ENCODE peak calls at places on chromosomes 16 and 17, in ten cellular contexts. D, W, F, P, H, C, E, I, T and U are unnamed samples.

GRCh38 chr17:46727572-46728348 is 90.7 kb downstream of the WNT3 start:
- DNase-seq in F (peak; percentile 66), P (no peak), T (no peak), I (no peak), E (no peak), C (peak; percentile 91), H (no peak), D (no peak), W (no peak), U (no peak)

GRCh38 chr16:82011199-82011641 is at the start of gene SDR42E1:
- DNase-seq in I (no peak), H (peak; percentile 21), C (peak; percentile 64), E (peak; percentile 76), P (no peak), T (no peak), W (peak; percentile 89), D (no peak), F (peak; percentile 20), U (no peak)

GRCh38 chr16:67897231-67897630 is 4.2 kb downstream of the PSKH1 start:
- DNase-seq in C (no peak), T (no peak), E (no peak), I (no peak), F (no peak), P (no peak), H (no peak), D (no peak), W (no peak), U (peak; percentile 56)

GRCh38 chr16:66525396-66526180 is 24.3 kb downstream of the TK2 start:
- DNase-seq in T (no peak), D (no peak), W (no peak), F (peak; percentile 72), C (no peak), H (no peak), E (no peak), I (no peak), P (no peak), U (no peak)

GRCh38 chr17:4573682-4574081 is 10.6 kb upstream of the SMTNL2 start:
- DNase-seq in D (no peak), H (no peak), W (no peak), E (peak; percentile 92), T (no peak), P (no peak), I (no peak), C (no peak), F (peak; percentile 68), U (peak; percentile 70)

GRCh38 chr16:51328708-51329107 is 177.6 kb upstream of the SALL1 start:
- DNase-seq in T (no peak), C (no peak), F (no peak), D (no peak), W (no peak), P (no peak), H (no peak), I (no peak), E (no peak), U (no peak)

GRCh38 chr16:46632778-46633733 is 11.9 kb upstream of the SHCBP1 start:
- DNase-seq in T (no peak), F (no peak), D (no peak), H (no peak), P (no peak), I (no peak), C (no peak), W (no peak), E (no peak), U (no peak)

GRCh38 chr17:75979705-75980187 is 706 bp downstream of the TEN1 start:
- DNase-seq in I (no peak), D (no peak), W (no peak), E (no peak), T (no peak), H (no peak), P (no peak), C (peak; percentile 66), F (no peak), U (no peak)

GRCh38 chr17:2233441-2233947 is 70.1 kb downstream of the SMG6 start:
- DNase-seq in C (no peak), I (no peak), T (no peak), P (no peak), E (no peak), H (no peak), W (no peak), D (no peak), F (peak; percentile 79), U (no peak)

GRCh38 chr17:82924812-82925211 is 85.0 kb upstream of the ZNF750 start:
- DNase-seq in E (no peak), T (no peak), D (no peak), I (no peak), H (no peak), F (no peak), P (no peak), C (peak; percentile 7), W (no peak), U (no peak)

GRCh38 chr17:80112471-80113032 is 11.2 kb downstream of the GAA start:
- DNase-seq in E (no peak), I (no peak), P (no peak), W (no peak), H (no peak), D (no peak), F (no peak), T (no peak), C (no peak), U (no peak)

GRCh38 chr17:28406478-28406824 is 439 bp upstream of the SLC46A1 start:
- DNase-seq in C (peak; percentile 40), W (no peak), F (no peak), T (no peak), P (no peak), D (no peak), E (no peak), H (no peak), I (no peak), U (no peak)

GRCh38 chr16:2852731-2853507 is 5.1 kb downstream of the PRSS22 start:
- DNase-seq in F (no peak), T (no peak), I (no peak), C (no peak), E (no peak), W (no peak), D (no peak), P (no peak), H (no peak), U (no peak)

GRCh38 chr17:78979780-78980623 is at the start of gene LGALS3BP:
- DNase-seq in D (no peak), C (peak; percentile 56), P (no peak), E (peak; percentile 50), I (no peak), W (peak; percentile 77), H (no peak), F (peak; percentile 91), T (no peak), U (peak; percentile 88)

GRCh38 chr16:82955836-82956348 is 329.1 kb downstream of the CDH13 start:
- DNase-seq in T (no peak), H (no peak), P (no peak), E (no peak), D (no peak), W (no peak), F (no peak), I (no peak), C (no peak), U (no peak)

GRCh38 chr17:13030459-13031305 is 12.9 kb upstream of the ELAC2 start:
- DNase-seq in T (no peak), W (peak; percentile 36), I (peak; percentile 59), E (peak; percentile 53), P (no peak), C (peak; percentile 31), F (peak; percentile 47), D (peak; percentile 68), H (no peak), U (peak; percentile 26)

GRCh38 chr16:57132470-57132869 is 40.1 kb downstream of the CPNE2 start:
- DNase-seq in D (no peak), E (no peak), I (no peak), F (no peak), P (no peak), C (no peak), W (peak; percentile 24), H (no peak), T (no peak), U (no peak)

GRCh38 chr17:78046923-78047322 is 81.6 kb downstream of the TMC6 start:
- DNase-seq in I (no peak), E (no peak), D (no peak), C (no peak), W (no peak), T (no peak), P (no peak), F (no peak), H (no peak), U (no peak)

GRCh38 chr17:29972277-29972676 is 30.8 kb downstream of the EFCAB5 start:
- DNase-seq in D (no peak), C (no peak), F (no peak), E (no peak), H (no peak), W (no peak), T (no peak), I (no peak), P (no peak), U (no peak)

GRCh38 chr16:57310801-57311200 is 26.3 kb upstream of the PLLP start:
- DNase-seq in W (no peak), I (no peak), H (no peak), F (no peak), D (no peak), T (no peak), E (no peak), C (no peak), P (no peak), U (no peak)

GRCh38 chr17:412211-413015 is 59.8 kb upstream of the RPH3AL start:
- DNase-seq in W (peak; percentile 36), C (peak; percentile 39), F (peak; percentile 64), T (no peak), P (no peak), E (peak; percentile 77), I (peak; percentile 46), D (peak; percentile 43), H (no peak), U (peak; percentile 29)

GRCh38 chr16:11105038-11105903 is 150.7 kb downstream of the SOCS1 start:
- DNase-seq in W (no peak), F (peak; percentile 64), D (no peak), C (peak; percentile 83), I (no peak), T (no peak), H (no peak), E (peak; percentile 69), P (peak; percentile 23), U (peak; percentile 31)